ENCODE peak calls at places on chromosomes 1 and 21, in six cellular contexts. R is Caki2, S is WERI-Rb-1, F is kidney, Z is LoVo, U is EL. Q is an unnamed sample.

GRCh38 chr1:244730153-244730933 is 77.4 kb downstream of the DESI2 start:
- DNase-seq in F (peak), S (no peak), Z (peak), U (peak), R (peak), Q (no peak)

GRCh38 chr1:221336141-221336540 is 405.7 kb downstream of the DUSP10 start:
- DNase-seq in Z (no peak), S (no peak), R (peak), F (no peak), U (peak), Q (no peak)

GRCh38 chr1:25679170-25679569 is 62.6 kb downstream of the MAN1C1 start:
- DNase-seq in F (no peak), R (no peak), Z (no peak), U (no peak), S (no peak), Q (no peak)

GRCh38 chr1:222916067-222916466 is 101.2 kb downstream of the DISP1 start:
- DNase-seq in F (no peak), R (no peak), Z (no peak), U (no peak), S (no peak), Q (no peak)

GRCh38 chr21:42391297-42391696 is 4.6 kb downstream of the TMPRSS3 start:
- DNase-seq in Z (no peak), F (no peak), R (no peak), S (no peak), U (no peak), Q (no peak)

GRCh38 chr1:55046871-55047270 is 7.5 kb downstream of the PCSK9 start:
- DNase-seq in U (no peak), S (no peak), Z (no peak), R (no peak), F (no peak), Q (no peak)

GRCh38 chr1:207908112-207908734 is 2.7 kb downstream of the CD34 start:
- DNase-seq in F (no peak), U (no peak), S (peak), Z (no peak), R (no peak), Q (no peak)

GRCh38 chr1:55724551-55725325 is 509.6 kb upstream of the USP24 start:
- DNase-seq in R (no peak), F (no peak), S (no peak), U (peak), Z (peak), Q (no peak)

GRCh38 chr1:155261401-155261887 is 716 bp downstream of the SCAMP3 start:
- DNase-seq in S (no peak), Z (no peak), U (peak), F (no peak), R (no peak), Q (peak)

Q was measured in HT-29.